ENCODE peak calls at places on chromosomes 5 and 9, in eight cellular contexts. T is amygdala; D is GM03348; Z is SHP77 treated with DMSO at 0.1 percent for 48 hours; X is stimulated activated naive CD8-positive, alpha-beta T cell treated with anti-CD3 and anti-CD28 coated beads, Interleukin-15, Interleukin-2, amounts not matched to agents 100 U/mL and 50 U/mL, for 24 hours; B is type B pancreatic cell; R is LHCN-M2; Q is NCI-H774. G is an unnamed sample.

GRCh38 chr5:54311178-54311811 is 922 bp upstream of the ARL15 start:
- DNase-seq in T (no peak), D (peak; percentile 31), Z (no peak), X (no peak), B (no peak), R (no peak), Q (no peak), G (peak; percentile 46)

GRCh38 chr5:148297695-148298094 is 14.5 kb upstream of the SPINK7 start:
- DNase-seq in T (no peak), D (no peak), Z (no peak), X (no peak), B (no peak), R (no peak), Q (no peak), G (no peak)

GRCh38 chr5:109921735-109922395 is 232.1 kb downstream of the MAN2A1 start:
- DNase-seq in T (no peak), D (no peak), Z (no peak), X (peak; percentile 17), B (no peak), R (peak; percentile 75), Q (no peak), G (no peak)

GRCh38 chr9:75988663-75989062 is 98.2 kb downstream of the PCSK5 start:
- DNase-seq in T (no peak), D (no peak), Z (no peak), X (no peak), B (no peak), R (no peak), Q (no peak), G (no peak)

GRCh38 chr9:114884787-114885452 is 45.5 kb downstream of the TNFSF8 start:
- DNase-seq in T (no peak), D (no peak), Z (no peak), X (no peak), B (no peak), R (no peak), Q (no peak), G (no peak)

GRCh38 chr9:72305102-72305546 is 59.9 kb downstream of the ZFAND5 start:
- DNase-seq in T (no peak), D (no peak), Z (no peak), X (peak; percentile 15), B (no peak), R (peak; percentile 21), Q (no peak), G (peak; percentile 35)

GRCh38 chr5:115770466-115770865 is 46.0 kb downstream of the CDO1 start:
- DNase-seq in T (no peak), D (peak; percentile 10), Z (no peak), X (peak; percentile 4), B (no peak), R (no peak), Q (no peak), G (no peak)

GRCh38 chr5:36090033-36090432 is 23.4 kb upstream of the UGT3A2 start:
- DNase-seq in T (no peak), D (no peak), Z (no peak), X (no peak), B (no peak), R (peak; percentile 68), Q (no peak), G (peak; percentile 43)

GRCh38 chr9:136799079-136799853 is 3.1 kb downstream of the CCDC183 start:
- DNase-seq in T (no peak), D (no peak), Z (no peak), X (no peak), B (no peak), R (no peak), Q (peak; percentile 55), G (no peak)

GRCh38 chr5:150227606-150228273 is 37.9 kb downstream of the SLC6A7 start:
- DNase-seq in T (no peak), D (peak; percentile 70), Z (no peak), X (no peak), B (no peak), R (peak; percentile 39), Q (no peak), G (peak; percentile 26)

GRCh38 chr9:93231121-93231694 is 47.3 kb downstream of the WNK2 start:
- DNase-seq in T (peak; percentile 25), D (no peak), Z (no peak), X (no peak), B (no peak), R (no peak), Q (no peak), G (no peak)

GRCh38 chr9:21527579-21527978 is 45.5 kb upstream of the IFNE start:
- DNase-seq in T (no peak), D (no peak), Z (no peak), X (no peak), B (no peak), R (no peak), Q (no peak), G (no peak)

GRCh38 chr5:1568201-1568979 is 44.6 kb upstream of the LPCAT1 start:
- DNase-seq in T (no peak), D (peak; percentile 52), Z (no peak), X (no peak), B (no peak), R (peak; percentile 78), Q (no peak), G (peak; percentile 82)

G was measured in HCEC 1CT.